ENCODE peak calls at places on chromosomes 5 and 9, in six cellular contexts. P, Q, X, A, T and R are unnamed samples.

GRCh38 chr9:98807811-98808195 is 333 bp downstream of the GALNT12 start:
- DNase-seq in P (peak; percentile 42), Q (no peak), X (no peak), A (no peak), T (no peak), R (no peak)

GRCh38 chr5:114362977-114363721 is 1.3 kb downstream of the KCNN2 start:
- DNase-seq in P (no peak), Q (no peak), X (peak; percentile 55), A (no peak), T (no peak), R (no peak)

GRCh38 chr5:1820381-1820780 is 19.2 kb downstream of the NDUFS6 start:
- DNase-seq in P (no peak), Q (no peak), X (no peak), A (no peak), T (no peak), R (no peak)

GRCh38 chr5:174571662-174572397 is 152.6 kb upstream of the MSX2 start:
- DNase-seq in P (no peak), Q (peak; percentile 88), X (no peak), A (peak; percentile 28), T (no peak), R (peak; percentile 32)

GRCh38 chr5:45411971-45412612 is 284.1 kb downstream of the HCN1 start:
- DNase-seq in P (no peak), Q (no peak), X (no peak), A (no peak), T (no peak), R (no peak)

GRCh38 chr5:83077662-83078261 is 415 bp downstream of the XRCC4 start:
- DNase-seq in P (peak; percentile 64), Q (no peak), X (peak; percentile 67), A (peak; percentile 64), T (no peak), R (no peak)

GRCh38 chr9:105067895-105068580 is 140.1 kb upstream of the ABCA1 start:
- DNase-seq in P (no peak), Q (no peak), X (no peak), A (no peak), T (no peak), R (no peak)

GRCh38 chr9:98326402-98327248 is 71.2 kb upstream of the TBC1D2 start:
- DNase-seq in P (peak; percentile 78), Q (no peak), X (no peak), A (no peak), T (no peak), R (no peak)

GRCh38 chr5:22560115-22560514 is 293.0 kb downstream of the CDH12 start:
- DNase-seq in P (no peak), Q (no peak), X (no peak), A (no peak), T (no peak), R (no peak)

GRCh38 chr9:94929373-94929764 is 202.9 kb downstream of the AOPEP start:
- DNase-seq in P (no peak), Q (no peak), X (no peak), A (no peak), T (no peak), R (no peak)

GRCh38 chr5:179192891-179193470 is 132.8 kb downstream of the ZNF354C start:
- DNase-seq in P (no peak), Q (no peak), X (no peak), A (no peak), T (no peak), R (no peak)

GRCh38 chr5:14035859-14036440 is 91.5 kb upstream of the DNAH5 start:
- DNase-seq in P (no peak), Q (peak; percentile 92), X (no peak), A (peak; percentile 73), T (no peak), R (peak; percentile 74)

GRCh38 chr5:82815871-82816270 is 261.3 kb downstream of the TMEM167A start:
- DNase-seq in P (no peak), Q (no peak), X (no peak), A (no peak), T (no peak), R (no peak)

GRCh38 chr9:92438900-92439526 is 14.7 kb upstream of the OMD start:
- DNase-seq in P (no peak), Q (peak; percentile 3), X (no peak), A (no peak), T (no peak), R (no peak)

GRCh38 chr5:172383231-172383802 is 71.0 kb downstream of the SH3PXD2B start:
- DNase-seq in P (no peak), Q (no peak), X (no peak), A (peak; percentile 92), T (no peak), R (no peak)

GRCh38 chr5:42059291-42059690 is 134.2 kb downstream of the FBXO4 start:
- DNase-seq in P (no peak), Q (no peak), X (no peak), A (no peak), T (no peak), R (no peak)

GRCh38 chr5:126446498-126447224 is 23.5 kb downstream of the GRAMD2B start:
- DNase-seq in P (peak; percentile 18), Q (peak; percentile 71), X (no peak), A (no peak), T (no peak), R (no peak)

GRCh38 chr9:10260501-10260900 is 352.3 kb downstream of the PTPRD start:
- DNase-seq in P (no peak), Q (no peak), X (no peak), A (no peak), T (no peak), R (no peak)

GRCh38 chr9:128100581-128100980 is 26.9 kb downstream of the PTGES2 start:
- DNase-seq in P (no peak), Q (no peak), X (no peak), A (no peak), T (no peak), R (no peak)
- H3K4me1 ChIP-seq in P (peaks cover 52% of the 10 kb centered on the region), Q (peaks cover 17% of the 10 kb centered on the region), X (peaks cover 21% of the 10 kb centered on the region), A (peaks cover 86% of the 10 kb centered on the region), T (no peaks in the 10 kb centered on the region), R (peaks cover 28% of the 10 kb centered on the region)

GRCh38 chr5:74570250-74570649 is 70.3 kb downstream of the ENC1 start:
- DNase-seq in P (no peak), Q (no peak), X (no peak), A (no peak), T (no peak), R (no peak)
- TF ChIP-seq ZNF274 in P (no peak), Q (no peak), X (no peak), A (no peak), T (no peak), R (no peak)

GRCh38 chr9:136697146-136697820 is 10.0 kb upstream of the AGPAT2 start:
- DNase-seq in P (no peak), Q (no peak), X (peak; percentile 54), A (peak; percentile 28), T (no peak), R (no peak)

GRCh38 chr9:136695955-136696354 is 8.7 kb upstream of the AGPAT2 start:
- DNase-seq in P (no peak), Q (no peak), X (peak; percentile 47), A (no peak), T (no peak), R (no peak)

GRCh38 chr9:136698681-136699246 is 11.5 kb upstream of the AGPAT2 start:
- DNase-seq in P (no peak), Q (no peak), X (no peak), A (no peak), T (no peak), R (no peak)

GRCh38 chr9:136696502-136696901 is 9.2 kb upstream of the AGPAT2 start:
- DNase-seq in P (no peak), Q (no peak), X (peak; percentile 45), A (no peak), T (no peak), R (no peak)

DNA sequence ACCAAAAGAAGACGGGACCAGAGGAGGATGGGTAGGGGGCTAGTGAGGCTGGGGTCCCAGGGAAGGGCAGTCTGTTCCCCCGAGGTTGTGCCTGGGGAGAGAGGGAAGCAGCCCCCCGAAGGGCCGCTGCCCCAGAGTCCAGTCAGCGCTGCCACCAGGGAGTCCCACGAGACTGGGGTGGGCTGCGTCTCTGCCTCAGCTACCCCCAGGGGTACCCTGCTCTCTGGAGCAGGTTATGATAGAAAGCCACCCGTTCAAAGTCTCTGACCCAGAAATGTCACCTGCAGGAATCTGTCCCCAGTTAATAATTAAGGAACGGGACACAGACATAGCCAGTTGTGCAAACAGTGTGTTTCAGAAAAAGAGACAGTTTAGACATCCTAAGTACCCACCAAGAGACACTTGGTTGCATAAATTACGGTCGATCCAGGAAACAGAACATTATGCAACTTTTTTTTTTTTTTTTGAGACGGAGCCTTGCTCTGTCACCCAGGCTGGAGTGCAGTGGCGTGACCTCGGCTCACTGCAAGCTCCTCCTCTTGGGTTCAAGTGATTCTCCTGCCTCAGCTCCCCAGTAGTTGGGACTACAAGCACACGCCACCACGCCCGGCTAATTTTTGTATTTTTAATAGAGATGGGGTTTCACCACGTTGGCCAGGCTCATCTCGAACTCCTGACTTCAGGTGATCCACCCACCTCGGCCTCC is 10.7 kb upstream of the AGPAT2 start:
- DNase-seq in P (no peak), Q (no peak), X (no peak), A (peak; percentile 78), T (no peak), R (no peak)
- H3K4me1 ChIP-seq in P (peaks cover 15% of the 10 kb centered on the region), Q (peaks cover 31% of the 10 kb centered on the region), X (peaks cover 1% of the 10 kb centered on the region), A (peaks cover 68% of the 10 kb centered on the region), T (peaks cover 20% of the 10 kb centered on the region), R (peaks cover 28% of the 10 kb centered on the region)

GRCh38 chr9:79185866-79186265 is 385.9 kb upstream of the TLE4 start:
- DNase-seq in P (no peak), Q (no peak), X (no peak), A (no peak), T (no peak), R (no peak)
- TF ChIP-seq ZNF274 in P (no peak), Q (no peak), X (no peak), A (no peak), T (no peak), R (no peak)

DNA sequence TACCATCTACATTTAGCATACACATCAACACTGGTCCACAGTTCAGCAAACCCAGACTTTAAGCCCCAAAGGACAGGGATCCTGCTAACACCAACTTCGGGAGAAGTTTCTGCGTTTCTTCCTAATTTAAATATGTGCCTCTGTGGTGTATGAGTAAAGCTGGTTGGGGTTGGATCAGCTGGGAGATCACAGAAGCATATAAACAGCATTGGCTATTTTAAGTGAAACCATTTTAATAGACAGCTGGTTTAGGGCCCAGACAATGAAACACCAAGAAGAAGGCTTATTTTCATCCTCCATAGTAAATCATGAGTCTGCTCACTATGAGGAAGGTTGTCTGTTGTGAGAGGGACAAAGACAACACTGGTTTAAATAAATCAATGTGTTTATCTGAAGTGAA is 11.3 kb downstream of the EBF1 start:
- DNase-seq in P (no peak), Q (no peak), X (no peak), A (no peak), T (no peak), R (no peak)
- H3K4me1 ChIP-seq in P (no peaks in the 10 kb centered on the region), Q (no peaks in the 10 kb centered on the region), X (no peaks in the 10 kb centered on the region), A (no peaks in the 10 kb centered on the region), T (peaks cover 7% of the 10 kb centered on the region), R (no peaks in the 10 kb centered on the region)

GRCh38 chr9:106441283-106441682 is 421.7 kb upstream of the ZNF462 start:
- DNase-seq in P (no peak), Q (no peak), X (no peak), A (no peak), T (no peak), R (no peak)

GRCh38 chr9:106443520-106443919 is 419.4 kb upstream of the ZNF462 start:
- DNase-seq in P (no peak), Q (no peak), X (no peak), A (no peak), T (no peak), R (no peak)

GRCh38 chr9:106438928-106439327 is 424.0 kb upstream of the ZNF462 start:
- DNase-seq in P (no peak), Q (no peak), X (no peak), A (no peak), T (no peak), R (no peak)
- TF ChIP-seq ZNF274 in P (no peak), Q (no peak), X (no peak), A (no peak), T (no peak), R (no peak)